ENCODE peak calls at places on chromosomes 16 and 17, in six cellular contexts. One of them, this sample, is unnamed.

GRCh38 chr16:22092143-22092933 is at the start of gene VWA3A:
- DNase-seq in transverse colon: no peak
- DNase-seq in body of pancreas: peak
- DNase-seq in IMR-90: peak
- DNase-seq in NCI-H1092: no peak
- DNase-seq in LNCaP clone FGC: peak
- DNase-seq in this sample: no peak

GRCh38 chr17:9842057-9842758 is 16.5 kb downstream of the GLP2R start:
- DNase-seq in transverse colon: peak
- DNase-seq in body of pancreas: no peak
- DNase-seq in IMR-90: peak
- DNase-seq in NCI-H1092: no peak
- DNase-seq in LNCaP clone FGC: peak
- DNase-seq in this sample: peak

GRCh38 chr17:76402711-76403110 is 18.3 kb downstream of the SPHK1 start:
- DNase-seq in transverse colon: no peak
- DNase-seq in body of pancreas: no peak
- DNase-seq in IMR-90: no peak
- DNase-seq in NCI-H1092: no peak
- DNase-seq in LNCaP clone FGC: no peak
- DNase-seq in this sample: no peak

GRCh38 chr17:72011561-72011960 is 109.3 kb upstream of the SOX9 start:
- DNase-seq in transverse colon: no peak
- DNase-seq in body of pancreas: no peak
- DNase-seq in IMR-90: no peak
- DNase-seq in NCI-H1092: no peak
- DNase-seq in LNCaP clone FGC: no peak
- DNase-seq in this sample: no peak

GRCh38 chr17:74276561-74277009 is 2.6 kb downstream of the DNAI2 start:
- DNase-seq in transverse colon: no peak
- DNase-seq in body of pancreas: no peak
- DNase-seq in IMR-90: no peak
- DNase-seq in NCI-H1092: no peak
- DNase-seq in LNCaP clone FGC: no peak
- DNase-seq in this sample: no peak

GRCh38 chr16:68790944-68791343 is 52.4 kb upstream of the TANGO6 start:
- DNase-seq in transverse colon: no peak
- DNase-seq in body of pancreas: no peak
- DNase-seq in IMR-90: no peak
- DNase-seq in NCI-H1092: no peak
- DNase-seq in LNCaP clone FGC: no peak
- DNase-seq in this sample: no peak

GRCh38 chr16:84502075-84502474 is 2.4 kb downstream of the MEAK7 start:
- DNase-seq in transverse colon: no peak
- DNase-seq in body of pancreas: no peak
- DNase-seq in IMR-90: no peak
- DNase-seq in NCI-H1092: no peak
- DNase-seq in LNCaP clone FGC: no peak
- DNase-seq in this sample: no peak

GRCh38 chr16:84985079-84986065 is 26.0 kb downstream of the ZDHHC7 start:
- DNase-seq in transverse colon: no peak
- DNase-seq in body of pancreas: no peak
- DNase-seq in IMR-90: peak
- DNase-seq in NCI-H1092: no peak
- DNase-seq in LNCaP clone FGC: no peak
- DNase-seq in this sample: no peak

GRCh38 chr16:82236415-82236814 is 66.4 kb upstream of the MPHOSPH6 start:
- DNase-seq in transverse colon: no peak
- DNase-seq in body of pancreas: no peak
- DNase-seq in IMR-90: no peak
- DNase-seq in NCI-H1092: no peak
- DNase-seq in LNCaP clone FGC: no peak
- DNase-seq in this sample: no peak

GRCh38 chr17:18981642-18982424 is 22.7 kb downstream of the FAM83G start:
- DNase-seq in transverse colon: peak
- DNase-seq in body of pancreas: peak
- DNase-seq in IMR-90: peak
- DNase-seq in NCI-H1092: peak
- DNase-seq in LNCaP clone FGC: no peak
- DNase-seq in this sample: peak